ENCODE peak calls at places on chromosome 16, in seven cellular contexts. A is body of pancreas, T is fibroblast of lung, I is ascending aorta, U is cardiac muscle cell, E is adipocyte, X is upper lobe of right lung. O is an unnamed sample.

GRCh38 chr16:87043273-87044030 is 273.7 kb downstream of the C16orf95 start:
- DNase-seq in T (peak; percentile 78), U (no peak), E (no peak), A (peak; percentile 39), I (no peak), X (no peak), O (no peak)

GRCh38 chr16:57689772-57690558 is 4.6 kb upstream of the DRC7 start:
- DNase-seq in A (no peak), X (no peak), T (no peak), U (peak; percentile 18), E (no peak), I (no peak), O (no peak)

GRCh38 chr16:53159781-53160436 is 105.1 kb downstream of the CHD9 start:
- DNase-seq in I (no peak), E (peak; percentile 83), T (peak; percentile 48), X (no peak), A (no peak), U (peak; percentile 67), O (peak; percentile 43)

GRCh38 chr16:15502041-15502725 is 67.8 kb downstream of the BMERB1 start:
- DNase-seq in X (no peak), I (no peak), A (no peak), T (peak; percentile 97), E (peak; percentile 91), U (no peak), O (no peak)

GRCh38 chr16:10622036-10622921 is 41.9 kb upstream of the EMP2 start:
- DNase-seq in U (peak; percentile 88), I (no peak), T (no peak), E (no peak), A (no peak), X (peak; percentile 81), O (no peak)

GRCh38 chr16:74773431-74774222 is 993 bp downstream of the FA2H start:
- DNase-seq in A (peak; percentile 38), E (no peak), T (no peak), U (no peak), X (no peak), I (no peak), O (no peak)

GRCh38 chr16:35906440-35906839 is 2447.0 kb downstream of the TP53TG3F start:
- DNase-seq in E (no peak), T (no peak), X (no peak), A (no peak), I (no peak), U (no peak), O (no peak)

GRCh38 chr16:11389631-11390565 is 44.6 kb downstream of the RMI2 start:
- DNase-seq in T (no peak), E (no peak), U (no peak), A (no peak), X (no peak), I (no peak), O (peak; percentile 54)

GRCh38 chr16:13587171-13587570 is 332.8 kb upstream of the ERCC4 start:
- DNase-seq in A (no peak), I (no peak), X (no peak), U (no peak), T (no peak), E (no peak), O (no peak)

GRCh38 chr16:30604316-30604947 is 5.8 kb downstream of the ZNF689 start:
- DNase-seq in U (no peak), X (no peak), E (no peak), T (no peak), A (no peak), I (no peak), O (no peak)

GRCh38 chr16:31202402-31203385 is at the start of gene PYCARD:
- DNase-seq in I (no peak), U (peak; percentile 43), A (peak; percentile 40), T (peak; percentile 43), X (peak; percentile 90), E (peak; percentile 54), O (peak; percentile 60)

GRCh38 chr16:85296859-85297698 is 184.8 kb upstream of the CIBAR2 start:
- DNase-seq in X (peak; percentile 80), U (peak; percentile 48), T (no peak), E (peak; percentile 59), I (no peak), A (peak; percentile 70), O (peak; percentile 72)

GRCh38 chr16:7268182-7268581 is 64.5 kb upstream of the RBFOX1 start:
- DNase-seq in T (no peak), I (no peak), U (peak; percentile 68), X (no peak), E (peak; percentile 7), A (no peak), O (peak; percentile 46)

GRCh38 chr16:66081967-66082366 is 284.5 kb upstream of the CDH5 start:
- DNase-seq in T (peak; percentile 97), X (no peak), E (peak; percentile 55), I (no peak), A (no peak), U (no peak), O (no peak)

GRCh38 chr16:2388875-2389433 is 40.3 kb upstream of the CCNF start:
- DNase-seq in A (peak; percentile 97), E (no peak), T (peak; percentile 84), X (no peak), I (no peak), U (no peak), O (no peak)

GRCh38 chr16:80656731-80657150 is 115.9 kb downstream of the DYNLRB2 start:
- DNase-seq in T (no peak), X (no peak), E (no peak), I (no peak), U (no peak), A (no peak), O (no peak)

GRCh38 chr16:86095906-86096485 is 197.0 kb downstream of the IRF8 start:
- DNase-seq in A (no peak), U (no peak), T (no peak), E (no peak), X (peak; percentile 40), I (no peak), O (no peak)

GRCh38 chr16:49409121-49409520 is 35.5 kb downstream of the C16orf78 start:
- DNase-seq in E (no peak), I (no peak), U (no peak), A (no peak), T (no peak), X (no peak), O (no peak)

GRCh38 chr16:81499576-81500380 is 55.2 kb downstream of the CMIP start:
- DNase-seq in T (no peak), A (no peak), X (no peak), U (no peak), I (no peak), E (no peak), O (no peak)

GRCh38 chr16:49537924-49538455 is 164.4 kb downstream of the C16orf78 start:
- DNase-seq in X (no peak), T (no peak), A (no peak), E (no peak), U (no peak), I (no peak), O (no peak)

GRCh38 chr16:81797443-81797842 is 18.4 kb downstream of the PLCG2 start:
- DNase-seq in A (no peak), I (no peak), E (no peak), X (no peak), U (no peak), T (no peak), O (no peak)

GRCh38 chr16:23835390-23836077 is at the start of gene PRKCB:
- DNase-seq in U (peak; percentile 92), A (no peak), X (peak; percentile 90), T (peak; percentile 12), E (peak; percentile 29), I (peak; percentile 31), O (peak; percentile 96)

GRCh38 chr16:89070590-89070989 is 23.1 kb upstream of the ACSF3 start:
- DNase-seq in U (no peak), E (no peak), T (no peak), I (no peak), A (no peak), X (no peak), O (no peak)
- H3K4me1 ChIP-seq in U (peaks cover 8% of the 10 kb centered on the region), E (peaks cover 4% of the 10 kb centered on the region), T (no peaks in the 10 kb centered on the region), I (no peaks in the 10 kb centered on the region), A (no peaks in the 10 kb centered on the region), X (no peaks in the 10 kb centered on the region), O (no peaks in the 10 kb centered on the region)

GRCh38 chr16:89565506-89566372 is 5.3 kb downstream of the RPL13 start:
- DNase-seq in U (peak; percentile 48), X (peak; percentile 85), T (peak; percentile 56), I (no peak), E (peak; percentile 64), A (peak; percentile 74), O (peak; percentile 84)
- H3K4me3 ChIP-seq in U (no peak overlapping the region), X (peak overlapping the region; percentile 11), T (peak overlapping the region; percentile 32), I (peak overlapping the region; percentile 48), E (peak overlapping the region; percentile 64), A (no peak overlapping the region), O (no peak overlapping the region)

GRCh38 chr16:67397812-67398545 is 4.7 kb upstream of the TPPP3 start:
- DNase-seq in U (no peak), I (no peak), A (no peak), T (no peak), E (no peak), X (no peak), O (no peak)

GRCh38 chr16:67399218-67399733 is 6.0 kb upstream of the TPPP3 start:
- DNase-seq in U (peak; percentile 71), T (peak; percentile 32), X (peak; percentile 83), I (no peak), A (peak; percentile 47), E (peak; percentile 49), O (peak; percentile 60)

GRCh38 chr16:67400901-67401300 is 7.6 kb upstream of the TPPP3 start:
- DNase-seq in T (no peak), U (no peak), X (no peak), A (no peak), I (no peak), E (no peak), O (no peak)

GRCh38 chr16:67398546-67399217 is 5.4 kb upstream of the TPPP3 start:
- DNase-seq in E (no peak), X (no peak), U (no peak), A (no peak), T (no peak), I (no peak), O (no peak)

DNA sequence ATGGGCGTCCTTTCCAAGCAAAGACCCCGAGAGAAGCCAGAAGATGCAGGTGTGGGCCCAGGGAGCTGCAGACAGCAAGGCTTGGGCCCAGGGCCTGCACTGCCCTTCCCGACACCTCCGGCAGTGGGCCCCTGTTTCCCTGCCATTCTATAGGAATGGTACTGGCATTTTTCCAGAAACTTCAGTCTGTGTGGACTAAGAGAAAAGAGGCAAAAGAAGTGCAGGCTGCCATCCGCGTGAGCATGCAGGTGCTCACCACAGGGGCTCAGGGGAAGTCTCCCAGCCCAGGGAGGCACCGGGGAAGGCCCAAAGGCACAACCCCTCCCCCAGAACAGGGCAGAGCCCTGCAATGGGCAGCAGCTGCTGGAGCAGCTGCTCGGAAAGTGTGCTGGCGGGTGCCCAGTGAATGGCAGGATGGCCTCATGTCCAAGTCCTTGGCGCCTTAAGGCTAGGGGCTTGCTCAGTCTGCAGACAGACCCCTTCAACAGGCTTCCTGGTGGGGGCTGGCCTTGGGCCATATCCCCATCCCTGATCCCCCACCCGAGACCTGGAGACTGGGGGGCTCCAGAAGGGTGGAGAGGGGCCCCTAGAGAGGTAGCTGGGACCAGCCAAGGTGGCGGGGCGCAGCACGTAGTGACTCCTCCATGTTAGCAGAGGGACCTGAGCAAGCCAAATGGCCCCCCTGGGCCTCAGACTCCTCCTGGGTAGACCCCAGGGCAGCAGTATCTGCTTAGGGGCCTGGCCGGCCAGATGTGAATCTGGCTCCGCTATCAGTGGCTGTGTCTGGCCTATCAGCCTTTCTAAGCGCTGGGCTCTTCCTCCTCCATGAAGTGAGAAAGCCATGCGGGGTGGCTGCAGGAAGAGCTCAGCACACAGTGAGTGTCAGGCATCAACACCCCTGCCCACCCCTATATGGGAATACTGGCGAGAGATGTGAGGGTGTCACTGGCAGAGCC is 6.7 kb upstream of the TPPP3 start:
- DNase-seq in E (no peak), X (no peak), I (no peak), T (no peak), A (peak; percentile 42), U (no peak), O (peak; percentile 69)
- H3K4me1 ChIP-seq in E (peaks cover 13% of the 10 kb centered on the region), X (peaks cover 26% of the 10 kb centered on the region), I (peaks cover 3% of the 10 kb centered on the region), T (peaks cover 10% of the 10 kb centered on the region), A (peaks cover 58% of the 10 kb centered on the region), U (peaks cover 14% of the 10 kb centered on the region), O (peaks cover 1% of the 10 kb centered on the region)

GRCh38 chr16:19689342-19689741 is 28.7 kb downstream of the KNOP1 start:
- DNase-seq in T (no peak), E (no peak), U (no peak), A (no peak), I (no peak), X (peak; percentile 6), O (no peak)
- H3K4me3 ChIP-seq in T (no peak overlapping the region), E (no peak overlapping the region), U (no peak overlapping the region), A (no peak overlapping the region), I (no peak overlapping the region), X (no peak overlapping the region), O (no peak overlapping the region)